ENCODE peak calls at places on chromosomes 16 and 17, in six cellular contexts. G is cardiac muscle cell, L is NCI-H1092 treated with DMSO at 0.1 percent for 48 hours, I is SW480, N is stomach, M is thyroid gland. Z is an unnamed sample.
A peak's percentile ranks its signal among the peaks of the same experiment; 100 is the strongest.

GRCh38 chr17:38542286-38542685 is 63.5 kb downstream of the SRCIN1 start:
- DNase-seq in L (no peak), N (no peak), M (no peak), G (no peak), I (no peak), Z (no peak)

GRCh38 chr16:88900653-88901052 is 34.2 kb upstream of the PABPN1L start:
- DNase-seq in G (no peak), I (no peak), M (no peak), N (no peak), L (no peak), Z (no peak)

GRCh38 chr17:39069114-39069756 is 82.2 kb downstream of the PLXDC1 start:
- DNase-seq in M (peak; percentile 12), L (peak; percentile 22), G (peak; percentile 70), I (peak; percentile 57), N (no peak), Z (peak; percentile 55)

GRCh38 chr17:61065263-61065773 is 334.3 kb upstream of the TBX2 start:
- DNase-seq in I (no peak), N (no peak), G (peak; percentile 58), L (no peak), M (no peak), Z (no peak)

GRCh38 chr17:13626703-13627102 is 25.0 kb upstream of the HS3ST3A1 start:
- DNase-seq in N (no peak), I (peak; percentile 67), L (no peak), M (no peak), G (peak; percentile 36), Z (no peak)

GRCh38 chr16:16120382-16121184 is 102.7 kb downstream of the ABCC6 start:
- DNase-seq in I (no peak), N (peak; percentile 56), M (peak; percentile 66), G (peak; percentile 47), L (peak; percentile 91), Z (peak; percentile 16)

GRCh38 chr17:28085766-28086165 is 43.3 kb downstream of the NLK start:
- DNase-seq in N (no peak), L (no peak), G (no peak), M (no peak), I (no peak), Z (no peak)

GRCh38 chr17:71760062-71760720 is 360.6 kb upstream of the SOX9 start:
- DNase-seq in M (no peak), G (no peak), L (no peak), N (no peak), I (peak; percentile 30), Z (no peak)

GRCh38 chr17:53736516-53737274 is 86.0 kb upstream of the KIF2B start:
- DNase-seq in I (no peak), N (no peak), G (no peak), M (no peak), L (no peak), Z (no peak)

GRCh38 chr16:87924041-87924851 is 12.1 kb downstream of the CA5A start:
- DNase-seq in N (no peak), M (peak; percentile 97), L (peak; percentile 97), I (no peak), G (no peak), Z (peak; percentile 49)

GRCh38 chr16:12484987-12485386 is 318.7 kb downstream of the CPPED1 start:
- DNase-seq in G (no peak), I (no peak), M (peak; percentile 90), N (peak; percentile 70), L (no peak), Z (peak; percentile 63)

GRCh38 chr16:12220721-12221120 is 244.2 kb downstream of the SNX29 start:
- DNase-seq in M (no peak), G (no peak), N (no peak), I (no peak), L (no peak), Z (no peak)

GRCh38 chr16:89442990-89443726 is 47.2 kb downstream of the ANKRD11 start:
- DNase-seq in G (peak; percentile 70), L (no peak), M (peak; percentile 74), I (peak; percentile 31), N (peak; percentile 71), Z (peak; percentile 64)

GRCh38 chr16:4979164-4979563 is 21.0 kb downstream of the SEC14L5 start:
- DNase-seq in G (no peak), L (no peak), N (no peak), I (no peak), M (no peak), Z (no peak)

GRCh38 chr16:65534121-65534528 is 412.3 kb upstream of the CDH11 start:
- DNase-seq in L (no peak), M (no peak), G (peak; percentile 32), N (no peak), I (no peak), Z (no peak)

GRCh38 chr17:40694584-40694983 is 9.0 kb downstream of the KRT24 start:
- DNase-seq in L (no peak), I (no peak), M (no peak), G (no peak), N (no peak), Z (no peak)